ENCODE peak calls at places on chromosomes 6 and 20, in four cellular contexts. N, S, C and U are unnamed samples.

GRCh38 chr6:20572940-20573339 is 38.7 kb downstream of the CDKAL1 start:
- DNase-seq in S (no peak), N (no peak), C (no peak), U (peak)

GRCh38 chr6:44161997-44162338 is 3.3 kb downstream of the CAPN11 start:
- DNase-seq in C (no peak), S (no peak), N (no peak), U (peak)

GRCh38 chr6:95593025-95593424 is 15.7 kb downstream of the MANEA start:
- DNase-seq in S (no peak), N (no peak), C (no peak), U (no peak)

GRCh38 chr6:41306187-41306854 is 19.8 kb upstream of the TREM1 start:
- DNase-seq in C (peak), S (peak), N (peak), U (peak)

GRCh38 chr6:161233986-161234620 is 39.8 kb downstream of the AGPAT4 start:
- DNase-seq in C (no peak), N (peak), S (no peak), U (peak)

GRCh38 chr20:33450867-33451266 is 7.3 kb upstream of the SNTA1 start:
- DNase-seq in N (no peak), S (no peak), C (peak), U (peak)

GRCh38 chr6:9699890-9700289 is 715.0 kb downstream of the TFAP2A start:
- DNase-seq in N (peak), C (no peak), S (no peak), U (peak)

GRCh38 chr6:156741287-156742073 is 35.7 kb upstream of the ARID1B start:
- DNase-seq in C (no peak), N (no peak), S (no peak), U (no peak)

GRCh38 chr6:157981395-157982296 is at the start of gene SYNJ2:
- DNase-seq in C (peak), S (peak), N (peak), U (peak)

GRCh38 chr20:37529214-37529967 is 1.7 kb upstream of the BLCAP start:
- DNase-seq in C (no peak), S (no peak), N (no peak), U (no peak)

GRCh38 chr6:152206072-152206818 is 398.8 kb downstream of the ESR1 start:
- DNase-seq in S (peak), N (peak), C (no peak), U (peak)

GRCh38 chr6:135922746-135923145 is 71.2 kb downstream of the PDE7B start:
- DNase-seq in N (no peak), C (no peak), S (no peak), U (peak)

GRCh38 chr6:1497593-1498105 is 108.3 kb downstream of the FOXF2 start:
- DNase-seq in C (no peak), S (no peak), N (peak), U (no peak)

GRCh38 chr6:47093169-47093568 is 51.0 kb upstream of the ADGRF1 start:
- DNase-seq in N (no peak), C (no peak), S (no peak), U (no peak)

GRCh38 chr20:62891111-62891510 is 29.5 kb upstream of the TCFL5 start:
- DNase-seq in C (no peak), S (no peak), N (no peak), U (no peak)

GRCh38 chr6:18464176-18464575 is 77.0 kb downstream of the RNF144B start:
- DNase-seq in N (no peak), C (no peak), S (no peak), U (no peak)

GRCh38 chr6:144931172-144932035 is 646.3 kb downstream of the UTRN start:
- DNase-seq in N (peak), S (no peak), C (peak), U (peak)

GRCh38 chr20:50434653-50435396 is 75.4 kb upstream of the PTPN1 start:
- DNase-seq in S (no peak), C (peak), N (no peak), U (peak)

GRCh38 chr20:41031243-41031619 is 2.6 kb downstream of the TOP1 start:
- DNase-seq in N (no peak), C (no peak), S (no peak), U (no peak)